ENCODE peak calls at places on chromosomes 7 and 10, in five cellular contexts. One of them, this sample, is unnamed.
A peak's percentile ranks its signal among the peaks of the same experiment; 100 is the strongest.

GRCh38 chr10:44932338-44933116 is 21.4 kb downstream of the TMEM72 start:
- DNase-seq in HEK293T: peak; percentile 83
- DNase-seq in activated T-cell treated with anti-CD3 and anti-CD28 coated beads for 1 hour: peak; percentile 85
- DNase-seq in NCI-H460: peak; percentile 63
- DNase-seq in uterus: peak; percentile 86
- DNase-seq in this sample: peak; percentile 90

GRCh38 chr10:62244785-62245595 is 23.7 kb downstream of the RTKN2 start:
- DNase-seq in uterus: no peak
- DNase-seq in NCI-H460: peak; percentile 64
- DNase-seq in activated T-cell treated with anti-CD3 and anti-CD28 coated beads for 1 hour: no peak
- DNase-seq in HEK293T: peak; percentile 40
- DNase-seq in this sample: peak; percentile 72

GRCh38 chr10:94131885-94132284 is 138.2 kb downstream of the PLCE1 start:
- DNase-seq in HEK293T: no peak
- DNase-seq in NCI-H460: no peak
- DNase-seq in uterus: no peak
- DNase-seq in activated T-cell treated with anti-CD3 and anti-CD28 coated beads for 1 hour: no peak
- DNase-seq in this sample: no peak

GRCh38 chr10:72733989-72734388 is 42.0 kb downstream of the MCU start:
- DNase-seq in HEK293T: no peak
- DNase-seq in activated T-cell treated with anti-CD3 and anti-CD28 coated beads for 1 hour: no peak
- DNase-seq in uterus: no peak
- DNase-seq in NCI-H460: no peak
- DNase-seq in this sample: no peak

GRCh38 chr10:6542999-6543430 is 37.1 kb downstream of the PRKCQ start:
- DNase-seq in NCI-H460: no peak
- DNase-seq in uterus: no peak
- DNase-seq in HEK293T: no peak
- DNase-seq in activated T-cell treated with anti-CD3 and anti-CD28 coated beads for 1 hour: no peak
- DNase-seq in this sample: no peak

GRCh38 chr10:73998623-73999622 is 1.0 kb downstream of the VCL start:
- DNase-seq in uterus: peak; percentile 75
- DNase-seq in HEK293T: peak; percentile 55
- DNase-seq in NCI-H460: peak; percentile 50
- DNase-seq in activated T-cell treated with anti-CD3 and anti-CD28 coated beads for 1 hour: peak; percentile 1
- DNase-seq in this sample: peak; percentile 75

GRCh38 chr10:126242352-126243260 is 145.7 kb downstream of the ADAM12 start:
- DNase-seq in NCI-H460: no peak
- DNase-seq in activated T-cell treated with anti-CD3 and anti-CD28 coated beads for 1 hour: no peak
- DNase-seq in uterus: peak; percentile 44
- DNase-seq in HEK293T: no peak
- DNase-seq in this sample: peak; percentile 91

GRCh38 chr10:79079490-79080355 is 11.0 kb downstream of the ZMIZ1 start:
- DNase-seq in HEK293T: no peak
- DNase-seq in NCI-H460: no peak
- DNase-seq in activated T-cell treated with anti-CD3 and anti-CD28 coated beads for 1 hour: no peak
- DNase-seq in uterus: no peak
- DNase-seq in this sample: no peak

GRCh38 chr7:48299580-48300169 is 128.4 kb downstream of the ABCA13 start:
- DNase-seq in NCI-H460: peak; percentile 59
- DNase-seq in HEK293T: peak; percentile 44
- DNase-seq in activated T-cell treated with anti-CD3 and anti-CD28 coated beads for 1 hour: no peak
- DNase-seq in uterus: no peak
- DNase-seq in this sample: peak; percentile 73

GRCh38 chr10:77052592-77052991 is 585.0 kb downstream of the KCNMA1 start:
- DNase-seq in activated T-cell treated with anti-CD3 and anti-CD28 coated beads for 1 hour: no peak
- DNase-seq in NCI-H460: no peak
- DNase-seq in HEK293T: no peak
- DNase-seq in uterus: no peak
- DNase-seq in this sample: no peak

GRCh38 chr7:50119815-50120637 is 27.0 kb upstream of the ZPBP start:
- DNase-seq in activated T-cell treated with anti-CD3 and anti-CD28 coated beads for 1 hour: no peak
- DNase-seq in NCI-H460: no peak
- DNase-seq in uterus: no peak
- DNase-seq in HEK293T: peak; percentile 16
- DNase-seq in this sample: peak; percentile 46

GRCh38 chr10:96695366-96695765 is 24.9 kb downstream of the PIK3AP1 start:
- DNase-seq in NCI-H460: no peak
- DNase-seq in HEK293T: no peak
- DNase-seq in activated T-cell treated with anti-CD3 and anti-CD28 coated beads for 1 hour: no peak
- DNase-seq in uterus: no peak
- DNase-seq in this sample: peak; percentile 3

GRCh38 chr7:151945224-151945623 is 11.0 kb upstream of the GALNTL5 start:
- DNase-seq in uterus: no peak
- DNase-seq in HEK293T: no peak
- DNase-seq in NCI-H460: no peak
- DNase-seq in activated T-cell treated with anti-CD3 and anti-CD28 coated beads for 1 hour: no peak
- DNase-seq in this sample: no peak

GRCh38 chr7:32023353-32023752 is 46.9 kb downstream of the PDE1C start:
- DNase-seq in NCI-H460: no peak
- DNase-seq in HEK293T: no peak
- DNase-seq in activated T-cell treated with anti-CD3 and anti-CD28 coated beads for 1 hour: no peak
- DNase-seq in uterus: no peak
- DNase-seq in this sample: no peak

GRCh38 chr7:12291870-12292269 is 80.8 kb downstream of the TMEM106B start:
- DNase-seq in activated T-cell treated with anti-CD3 and anti-CD28 coated beads for 1 hour: no peak
- DNase-seq in HEK293T: no peak
- DNase-seq in uterus: no peak
- DNase-seq in NCI-H460: no peak
- DNase-seq in this sample: no peak

GRCh38 chr10:28075424-28075823 is 76.5 kb upstream of the ODAD2 start:
- DNase-seq in NCI-H460: no peak
- DNase-seq in uterus: no peak
- DNase-seq in activated T-cell treated with anti-CD3 and anti-CD28 coated beads for 1 hour: no peak
- DNase-seq in HEK293T: no peak
- DNase-seq in this sample: no peak

GRCh38 chr10:124743188-124744046 is 761 bp downstream of the FAM53B start:
- DNase-seq in uterus: peak; percentile 46
- DNase-seq in NCI-H460: no peak
- DNase-seq in HEK293T: peak; percentile 42
- DNase-seq in activated T-cell treated with anti-CD3 and anti-CD28 coated beads for 1 hour: no peak
- DNase-seq in this sample: peak; percentile 41

GRCh38 chr10:49605177-49605938 is 4.8 kb upstream of the SLC18A3 start:
- DNase-seq in NCI-H460: no peak
- DNase-seq in uterus: no peak
- DNase-seq in HEK293T: no peak
- DNase-seq in activated T-cell treated with anti-CD3 and anti-CD28 coated beads for 1 hour: no peak
- DNase-seq in this sample: no peak

GRCh38 chr7:45457591-45457990 is 116.6 kb upstream of the ADCY1 start:
- DNase-seq in HEK293T: no peak
- DNase-seq in activated T-cell treated with anti-CD3 and anti-CD28 coated beads for 1 hour: no peak
- DNase-seq in NCI-H460: no peak
- DNase-seq in uterus: no peak
- DNase-seq in this sample: no peak

GRCh38 chr10:3871424-3871996 is 86.5 kb upstream of the KLF6 start:
- DNase-seq in NCI-H460: no peak
- DNase-seq in uterus: no peak
- DNase-seq in activated T-cell treated with anti-CD3 and anti-CD28 coated beads for 1 hour: no peak
- DNase-seq in HEK293T: no peak
- DNase-seq in this sample: no peak

GRCh38 chr7:17275749-17276671 is 22.4 kb upstream of the AHR start:
- DNase-seq in activated T-cell treated with anti-CD3 and anti-CD28 coated beads for 1 hour: no peak
- DNase-seq in uterus: no peak
- DNase-seq in HEK293T: no peak
- DNase-seq in NCI-H460: no peak
- DNase-seq in this sample: no peak

GRCh38 chr7:106485919-106486318 is 175.0 kb downstream of the CCDC71L start:
- DNase-seq in activated T-cell treated with anti-CD3 and anti-CD28 coated beads for 1 hour: no peak
- DNase-seq in HEK293T: no peak
- DNase-seq in uterus: no peak
- DNase-seq in NCI-H460: no peak
- DNase-seq in this sample: no peak

GRCh38 chr7:33854178-33854577 is 51.2 kb upstream of the BMPER start:
- DNase-seq in uterus: no peak
- DNase-seq in activated T-cell treated with anti-CD3 and anti-CD28 coated beads for 1 hour: no peak
- DNase-seq in NCI-H460: no peak
- DNase-seq in HEK293T: no peak
- DNase-seq in this sample: peak; percentile 52

GRCh38 chr7:134703781-134704180 is 57.1 kb downstream of the BPGM start:
- DNase-seq in HEK293T: no peak
- DNase-seq in activated T-cell treated with anti-CD3 and anti-CD28 coated beads for 1 hour: no peak
- DNase-seq in NCI-H460: no peak
- DNase-seq in uterus: peak; percentile 70
- DNase-seq in this sample: no peak

GRCh38 chr7:151796091-151796870 is 80.6 kb downstream of the PRKAG2 start:
- DNase-seq in NCI-H460: peak; percentile 75
- DNase-seq in HEK293T: no peak
- DNase-seq in uterus: no peak
- DNase-seq in activated T-cell treated with anti-CD3 and anti-CD28 coated beads for 1 hour: no peak
- DNase-seq in this sample: no peak

GRCh38 chr10:99628923-99629624 is 8.8 kb upstream of the SLC25A28 start:
- DNase-seq in activated T-cell treated with anti-CD3 and anti-CD28 coated beads for 1 hour: no peak
- DNase-seq in NCI-H460: no peak
- DNase-seq in uterus: no peak
- DNase-seq in HEK293T: no peak
- DNase-seq in this sample: no peak

GRCh38 chr10:57141708-57142107 is 780.6 kb upstream of the ZWINT start:
- DNase-seq in NCI-H460: no peak
- DNase-seq in HEK293T: no peak
- DNase-seq in uterus: no peak
- DNase-seq in activated T-cell treated with anti-CD3 and anti-CD28 coated beads for 1 hour: no peak
- DNase-seq in this sample: no peak

GRCh38 chr7:40098810-40099209 is 35.6 kb downstream of the MPLKIP start:
- DNase-seq in uterus: no peak
- DNase-seq in HEK293T: no peak
- DNase-seq in NCI-H460: no peak
- DNase-seq in activated T-cell treated with anti-CD3 and anti-CD28 coated beads for 1 hour: no peak
- DNase-seq in this sample: no peak

GRCh38 chr10:107919626-107920235 is 755.2 kb upstream of the SORCS1 start:
- DNase-seq in uterus: no peak
- DNase-seq in HEK293T: no peak
- DNase-seq in activated T-cell treated with anti-CD3 and anti-CD28 coated beads for 1 hour: no peak
- DNase-seq in NCI-H460: no peak
- DNase-seq in this sample: no peak

GRCh38 chr7:27616914-27617548 is 45.7 kb downstream of the HIBADH start:
- DNase-seq in uterus: no peak
- DNase-seq in HEK293T: no peak
- DNase-seq in activated T-cell treated with anti-CD3 and anti-CD28 coated beads for 1 hour: no peak
- DNase-seq in NCI-H460: no peak
- DNase-seq in this sample: no peak

GRCh38 chr10:44253769-44254462 is 131.0 kb downstream of the CXCL12 start:
- DNase-seq in uterus: peak; percentile 76
- DNase-seq in NCI-H460: no peak
- DNase-seq in HEK293T: no peak
- DNase-seq in activated T-cell treated with anti-CD3 and anti-CD28 coated beads for 1 hour: no peak
- DNase-seq in this sample: no peak

This sample was measured in cardiac muscle cell.